ENCODE peak calls at places on chromosome 7, in five cellular contexts. W is progenitor cell of endocrine pancreas, L is HS-5, X is GM23338, H is GM12891. V is an unnamed sample.

GRCh38 chr7:45596665-45597095 is 22.5 kb downstream of the ADCY1 start:
- DNase-seq in W (no peak), L (no peak), X (no peak), H (no peak), V (no peak)

GRCh38 chr7:98217623-98218582 is 6.7 kb downstream of the BHLHA15 start:
- DNase-seq in W (no peak), L (no peak), X (no peak), H (no peak), V (peak; percentile 87)

GRCh38 chr7:27651702-27652101 is 11.0 kb downstream of the HIBADH start:
- DNase-seq in W (no peak), L (no peak), X (no peak), H (no peak), V (no peak)

GRCh38 chr7:16811555-16811954 is 6.8 kb upstream of the AGR2 start:
- DNase-seq in W (no peak), L (no peak), X (no peak), H (no peak), V (peak; percentile 40)

GRCh38 chr7:55206235-55207029 is 158.7 kb upstream of the LANCL2 start:
- DNase-seq in W (no peak), L (no peak), X (no peak), H (no peak), V (no peak)

GRCh38 chr7:44086627-44087026 is 4.3 kb upstream of the POLM start:
- DNase-seq in W (no peak), L (no peak), X (no peak), H (no peak), V (no peak)

GRCh38 chr7:101163281-101164070 is 1.9 kb downstream of the VGF start:
- DNase-seq in W (no peak), L (no peak), X (peak; percentile 72), H (no peak), V (no peak)

GRCh38 chr7:148914208-148914777 is 30.2 kb upstream of the EZH2 start:
- DNase-seq in W (no peak), L (peak; percentile 24), X (no peak), H (no peak), V (peak; percentile 37)

GRCh38 chr7:80771523-80771922 is 133.1 kb downstream of the CD36 start:
- DNase-seq in W (no peak), L (no peak), X (peak; percentile 4), H (no peak), V (no peak)

GRCh38 chr7:15446280-15446679 is 115.5 kb downstream of the AGMO start:
- DNase-seq in W (no peak), L (no peak), X (no peak), H (no peak), V (no peak)

GRCh38 chr7:120170849-120171248 is 102.1 kb upstream of the KCND2 start:
- DNase-seq in W (no peak), L (no peak), X (no peak), H (no peak), V (no peak)

GRCh38 chr7:44071726-44072363 is 6.5 kb upstream of the PGAM2 start:
- DNase-seq in W (no peak), L (no peak), X (no peak), H (no peak), V (no peak)

GRCh38 chr7:123208793-123209192 is 9.0 kb upstream of the SLC13A1 start:
- DNase-seq in W (no peak), L (no peak), X (peak; percentile 43), H (no peak), V (peak; percentile 46)

GRCh38 chr7:11232462-11232861 is 258.8 kb downstream of the PHF14 start:
- DNase-seq in W (no peak), L (no peak), X (no peak), H (no peak), V (no peak)

GRCh38 chr7:55127135-55127551 is 108.3 kb downstream of the EGFR start:
- DNase-seq in W (no peak), L (no peak), X (no peak), H (no peak), V (no peak)

GRCh38 chr7:7693881-7694280 is 24.5 kb downstream of the RPA3 start:
- DNase-seq in W (no peak), L (peak; percentile 93), X (no peak), H (no peak), V (peak; percentile 73)

GRCh38 chr7:491292-491957 is 28.2 kb downstream of the PDGFA start:
- DNase-seq in W (no peak), L (no peak), X (no peak), H (no peak), V (peak; percentile 91)

GRCh38 chr7:69553190-69553589 is 45.1 kb upstream of the AUTS2 start:
- DNase-seq in W (no peak), L (no peak), X (no peak), H (no peak), V (no peak)

GRCh38 chr7:132485600-132486594 is 90.4 kb downstream of the PLXNA4 start:
- DNase-seq in W (no peak), L (no peak), X (peak; percentile 17), H (no peak), V (no peak)

GRCh38 chr7:142711722-142712616 is 37.3 kb upstream of the PRSS1 start:
- DNase-seq in W (no peak), L (peak; percentile 2), X (peak; percentile 58), H (no peak), V (peak; percentile 42)

GRCh38 chr7:7972128-7972527 is 3.5 kb downstream of the GLCCI1 start:
- DNase-seq in W (no peak), L (no peak), X (peak; percentile 4), H (no peak), V (no peak)

GRCh38 chr7:87426160-87426559 is 49.3 kb downstream of the ABCB4 start:
- DNase-seq in W (no peak), L (no peak), X (no peak), H (no peak), V (no peak)

GRCh38 chr7:137771679-137772078 is 75.1 kb downstream of the DGKI start:
- DNase-seq in W (no peak), L (peak; percentile 49), X (no peak), H (no peak), V (no peak)

GRCh38 chr7:143882611-143883078 is 19.3 kb downstream of the TCAF1 start:
- DNase-seq in W (peak; percentile 69), L (no peak), X (peak; percentile 49), H (no peak), V (peak; percentile 89)

GRCh38 chr7:20063645-20064044 is 153.5 kb downstream of the MACC1 start:
- DNase-seq in W (no peak), L (no peak), X (no peak), H (no peak), V (no peak)

GRCh38 chr7:30852360-30852709 is 59.3 kb upstream of the AQP1 start:
- DNase-seq in W (no peak), L (no peak), X (no peak), H (no peak), V (no peak)

V was measured in COLO829.